ENCODE peak calls at places on chromosomes 4 and X, in seven cellular contexts. One of them, this sample, is unnamed. For H3K4me1, the result is how much of the 10 kb centered on the place peaks cover.

GRCh38 chrX:51802917-51803688 is 59.9 kb downstream of the GSPT2 start:
- DNase-seq in lung: peak
- DNase-seq in psoas muscle: peak
- DNase-seq in fibroblast of lung: peak
- DNase-seq in HCT116: peak
- DNase-seq in left lung: no peak
- DNase-seq in upper lobe of right lung: peak
- DNase-seq in this sample: no peak

GRCh38 chrX:20530319-20530979 is 263.7 kb upstream of the RPS6KA3 start:
- DNase-seq in lung: peak
- DNase-seq in psoas muscle: no peak
- DNase-seq in fibroblast of lung: peak
- DNase-seq in HCT116: peak
- DNase-seq in left lung: no peak
- DNase-seq in upper lobe of right lung: no peak
- DNase-seq in this sample: peak

GRCh38 chrX:47501226-47502071 is 18.4 kb upstream of the ZNF41 start:
- DNase-seq in lung: no peak
- DNase-seq in psoas muscle: no peak
- DNase-seq in fibroblast of lung: peak
- DNase-seq in HCT116: no peak
- DNase-seq in left lung: no peak
- DNase-seq in upper lobe of right lung: no peak
- DNase-seq in this sample: no peak

GRCh38 chr4:188161167-188161566 is 21.9 kb downstream of the TRIML1 start:
- DNase-seq in lung: no peak
- DNase-seq in psoas muscle: no peak
- DNase-seq in fibroblast of lung: no peak
- DNase-seq in HCT116: no peak
- DNase-seq in left lung: no peak
- DNase-seq in upper lobe of right lung: no peak
- DNase-seq in this sample: peak

GRCh38 chr4:71270901-71271300 is 67.9 kb upstream of the SLC4A4 start:
- DNase-seq in lung: no peak
- DNase-seq in psoas muscle: no peak
- DNase-seq in fibroblast of lung: no peak
- DNase-seq in HCT116: peak
- DNase-seq in left lung: no peak
- DNase-seq in upper lobe of right lung: no peak
- DNase-seq in this sample: no peak

GRCh38 chrX:1400049-1400448 is 8.1 kb upstream of the SLC25A6 start:
- DNase-seq in lung: no peak
- DNase-seq in psoas muscle: no peak
- DNase-seq in fibroblast of lung: no peak
- DNase-seq in HCT116: no peak
- DNase-seq in left lung: peak
- DNase-seq in upper lobe of right lung: peak
- DNase-seq in this sample: no peak

GRCh38 chrX:151538190-151539122 is 25.0 kb upstream of the PASD1 start:
- DNase-seq in lung: no peak
- DNase-seq in psoas muscle: no peak
- DNase-seq in fibroblast of lung: no peak
- DNase-seq in HCT116: no peak
- DNase-seq in left lung: no peak
- DNase-seq in upper lobe of right lung: no peak
- DNase-seq in this sample: no peak

GRCh38 chrX:150310881-150311280 is 52.2 kb upstream of the MAMLD1 start:
- DNase-seq in lung: no peak
- DNase-seq in psoas muscle: no peak
- DNase-seq in fibroblast of lung: no peak
- DNase-seq in HCT116: no peak
- DNase-seq in left lung: no peak
- DNase-seq in upper lobe of right lung: no peak
- DNase-seq in this sample: no peak

GRCh38 chr4:52841707-52842456 is 20.2 kb upstream of the RASL11B start:
- DNase-seq in lung: no peak
- DNase-seq in psoas muscle: no peak
- DNase-seq in fibroblast of lung: peak
- DNase-seq in HCT116: no peak
- DNase-seq in left lung: no peak
- DNase-seq in upper lobe of right lung: no peak
- DNase-seq in this sample: no peak

GRCh38 chr4:89254847-89255246 is 52.8 kb downstream of the GPRIN3 start:
- DNase-seq in lung: no peak
- DNase-seq in psoas muscle: no peak
- DNase-seq in fibroblast of lung: peak
- DNase-seq in HCT116: peak
- DNase-seq in left lung: no peak
- DNase-seq in upper lobe of right lung: no peak
- DNase-seq in this sample: no peak

GRCh38 chr4:151055539-151055938 is 40.5 kb upstream of the LRBA start:
- DNase-seq in lung: no peak
- DNase-seq in psoas muscle: no peak
- DNase-seq in fibroblast of lung: no peak
- DNase-seq in HCT116: no peak
- DNase-seq in left lung: no peak
- DNase-seq in upper lobe of right lung: no peak
- DNase-seq in this sample: no peak

GRCh38 chr4:100168521-100168920 is 21.7 kb downstream of the DDIT4L start:
- DNase-seq in lung: no peak
- DNase-seq in psoas muscle: no peak
- DNase-seq in fibroblast of lung: peak
- DNase-seq in HCT116: no peak
- DNase-seq in left lung: no peak
- DNase-seq in upper lobe of right lung: no peak
- DNase-seq in this sample: no peak

GRCh38 chrX:1443496-1444075 is 9.1 kb downstream of the ASMTL start:
- DNase-seq in lung: no peak
- DNase-seq in psoas muscle: no peak
- DNase-seq in fibroblast of lung: no peak
- DNase-seq in HCT116: no peak
- DNase-seq in left lung: no peak
- DNase-seq in upper lobe of right lung: peak
- DNase-seq in this sample: peak

GRCh38 chr4:134145369-134145768 is 56.2 kb downstream of the PABPC4L start:
- DNase-seq in lung: no peak
- DNase-seq in psoas muscle: no peak
- DNase-seq in fibroblast of lung: no peak
- DNase-seq in HCT116: no peak
- DNase-seq in left lung: no peak
- DNase-seq in upper lobe of right lung: no peak
- DNase-seq in this sample: no peak

GRCh38 chr4:71287305-71287704 is 51.5 kb upstream of the SLC4A4 start:
- DNase-seq in lung: no peak
- DNase-seq in psoas muscle: no peak
- DNase-seq in fibroblast of lung: no peak
- DNase-seq in HCT116: no peak
- DNase-seq in left lung: no peak
- DNase-seq in upper lobe of right lung: no peak
- DNase-seq in this sample: no peak

GRCh38 chr4:87659247-87659931 is 9.3 kb downstream of the DMP1 start:
- DNase-seq in lung: no peak
- DNase-seq in psoas muscle: no peak
- DNase-seq in fibroblast of lung: peak
- DNase-seq in HCT116: peak
- DNase-seq in left lung: no peak
- DNase-seq in upper lobe of right lung: no peak
- DNase-seq in this sample: no peak

GRCh38 chr4:111127842-111128241 is 505.0 kb upstream of the PITX2 start:
- DNase-seq in lung: no peak
- DNase-seq in psoas muscle: no peak
- DNase-seq in fibroblast of lung: no peak
- DNase-seq in HCT116: no peak
- DNase-seq in left lung: no peak
- DNase-seq in upper lobe of right lung: no peak
- DNase-seq in this sample: no peak

GRCh38 chr4:31088600-31089230 is 368.5 kb downstream of the PCDH7 start:
- DNase-seq in lung: no peak
- DNase-seq in psoas muscle: no peak
- DNase-seq in fibroblast of lung: peak
- DNase-seq in HCT116: peak
- DNase-seq in left lung: no peak
- DNase-seq in upper lobe of right lung: no peak
- DNase-seq in this sample: no peak

GRCh38 chr4:37873383-37873782 is 17.5 kb upstream of the TBC1D1 start:
- DNase-seq in lung: no peak
- DNase-seq in psoas muscle: no peak
- DNase-seq in fibroblast of lung: peak
- DNase-seq in HCT116: no peak
- DNase-seq in left lung: no peak
- DNase-seq in upper lobe of right lung: no peak
- DNase-seq in this sample: no peak

GRCh38 chr4:107213410-107213809 is 177.3 kb upstream of the DKK2 start:
- DNase-seq in lung: no peak
- DNase-seq in psoas muscle: no peak
- DNase-seq in fibroblast of lung: peak
- DNase-seq in HCT116: no peak
- DNase-seq in left lung: no peak
- DNase-seq in upper lobe of right lung: no peak
- DNase-seq in this sample: no peak

GRCh38 chr4:8319061-8319460 is 49.5 kb downstream of the HTRA3 start:
- DNase-seq in lung: no peak
- DNase-seq in psoas muscle: no peak
- DNase-seq in fibroblast of lung: no peak
- DNase-seq in HCT116: no peak
- DNase-seq in left lung: no peak
- DNase-seq in upper lobe of right lung: no peak
- DNase-seq in this sample: peak

GRCh38 chrX:1506916-1507315 is 30.1 kb downstream of the P2RY8 start:
- DNase-seq in lung: no peak
- DNase-seq in psoas muscle: no peak
- DNase-seq in fibroblast of lung: no peak
- DNase-seq in HCT116: no peak
- DNase-seq in left lung: no peak
- DNase-seq in upper lobe of right lung: peak
- DNase-seq in this sample: no peak

GRCh38 chr4:168852387-168852786 is 157.7 kb downstream of the CBR4 start:
- DNase-seq in lung: no peak
- DNase-seq in psoas muscle: no peak
- DNase-seq in fibroblast of lung: no peak
- DNase-seq in HCT116: no peak
- DNase-seq in left lung: no peak
- DNase-seq in upper lobe of right lung: no peak
- DNase-seq in this sample: no peak
- H3K4me1 ChIP-seq in lung: under half
- H3K4me1 ChIP-seq in psoas muscle: half or more
- H3K4me1 ChIP-seq in fibroblast of lung: under half
- H3K4me1 ChIP-seq in HCT116: under half
- H3K4me1 ChIP-seq in left lung: under half
- H3K4me1 ChIP-seq in upper lobe of right lung: under half
- H3K4me1 ChIP-seq in this sample: half or more

DNA sequence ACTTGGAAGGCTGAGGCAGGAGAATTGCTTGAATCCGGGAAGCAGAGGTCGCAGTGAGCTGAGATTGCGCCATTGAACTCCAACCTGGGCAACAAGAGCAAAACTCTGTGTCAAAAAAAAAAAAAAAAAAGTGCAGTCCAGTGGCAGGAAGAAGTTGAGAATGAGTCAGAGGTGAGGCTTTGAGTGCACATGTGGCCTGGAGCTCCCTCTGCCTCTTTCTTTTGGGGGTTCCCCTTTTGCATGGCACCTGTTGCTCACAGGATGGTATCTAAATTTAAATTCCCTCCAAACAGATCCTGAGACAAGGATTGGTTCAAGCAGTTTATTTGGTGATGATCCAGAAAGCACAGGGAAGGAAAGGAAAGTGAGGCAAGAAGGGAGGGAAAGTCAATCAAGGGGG is 151.4 kb upstream of the STX18 start:
- DNase-seq in lung: no peak
- DNase-seq in psoas muscle: no peak
- DNase-seq in fibroblast of lung: peak
- DNase-seq in HCT116: no peak
- DNase-seq in left lung: no peak
- DNase-seq in upper lobe of right lung: no peak
- DNase-seq in this sample: no peak
- TF ChIP-seq CTCF in lung: no peak
- TF ChIP-seq CTCF in psoas muscle: no peak
- TF ChIP-seq CTCF in fibroblast of lung: no peak
- TF ChIP-seq CTCF in HCT116: no peak
- TF ChIP-seq CTCF in left lung: no peak
- TF ChIP-seq CTCF in upper lobe of right lung: no peak
- TF ChIP-seq CTCF in this sample: no peak

GRCh38 chr4:10114147-10114546 is 2.5 kb downstream of the WDR1 start:
- DNase-seq in lung: no peak
- DNase-seq in psoas muscle: no peak
- DNase-seq in fibroblast of lung: no peak
- DNase-seq in HCT116: no peak
- DNase-seq in left lung: no peak
- DNase-seq in upper lobe of right lung: no peak
- DNase-seq in this sample: no peak

GRCh38 chr4:10113362-10114047 is 3.1 kb downstream of the WDR1 start:
- DNase-seq in lung: no peak
- DNase-seq in psoas muscle: no peak
- DNase-seq in fibroblast of lung: no peak
- DNase-seq in HCT116: no peak
- DNase-seq in left lung: no peak
- DNase-seq in upper lobe of right lung: no peak
- DNase-seq in this sample: no peak

GRCh38 chr4:10114607-10115006 is 2.0 kb downstream of the WDR1 start:
- DNase-seq in lung: no peak
- DNase-seq in psoas muscle: no peak
- DNase-seq in fibroblast of lung: no peak
- DNase-seq in HCT116: no peak
- DNase-seq in left lung: no peak
- DNase-seq in upper lobe of right lung: no peak
- DNase-seq in this sample: no peak

GRCh38 chr4:10111067-10111801 is 5.4 kb downstream of the WDR1 start:
- DNase-seq in lung: no peak
- DNase-seq in psoas muscle: no peak
- DNase-seq in fibroblast of lung: no peak
- DNase-seq in HCT116: no peak
- DNase-seq in left lung: no peak
- DNase-seq in upper lobe of right lung: no peak
- DNase-seq in this sample: no peak

GRCh38 chr4:10112658-10113284 is 3.8 kb downstream of the WDR1 start:
- DNase-seq in lung: no peak
- DNase-seq in psoas muscle: no peak
- DNase-seq in fibroblast of lung: no peak
- DNase-seq in HCT116: no peak
- DNase-seq in left lung: no peak
- DNase-seq in upper lobe of right lung: no peak
- DNase-seq in this sample: no peak
- H3K4me1 ChIP-seq in lung: under half
- H3K4me1 ChIP-seq in psoas muscle: half or more
- H3K4me1 ChIP-seq in fibroblast of lung: under half
- H3K4me1 ChIP-seq in HCT116: under half
- H3K4me1 ChIP-seq in left lung: under half
- H3K4me1 ChIP-seq in upper lobe of right lung: half or more
- H3K4me1 ChIP-seq in this sample: half or more

GRCh38 chr4:18014269-18014668 is 7.3 kb downstream of the LCORL start:
- DNase-seq in lung: no peak
- DNase-seq in psoas muscle: no peak
- DNase-seq in fibroblast of lung: no peak
- DNase-seq in HCT116: no peak
- DNase-seq in left lung: no peak
- DNase-seq in upper lobe of right lung: no peak
- DNase-seq in this sample: no peak

GRCh38 chr4:18012807-18013462 is 8.6 kb downstream of the LCORL start:
- DNase-seq in lung: no peak
- DNase-seq in psoas muscle: no peak
- DNase-seq in fibroblast of lung: no peak
- DNase-seq in HCT116: no peak
- DNase-seq in left lung: no peak
- DNase-seq in upper lobe of right lung: no peak
- DNase-seq in this sample: no peak

GRCh38 chr4:18007625-18008024 is 13.9 kb downstream of the LCORL start:
- DNase-seq in lung: no peak
- DNase-seq in psoas muscle: no peak
- DNase-seq in fibroblast of lung: no peak
- DNase-seq in HCT116: no peak
- DNase-seq in left lung: no peak
- DNase-seq in upper lobe of right lung: no peak
- DNase-seq in this sample: no peak

GRCh38 chr4:18012115-18012806 is 9.3 kb downstream of the LCORL start:
- DNase-seq in lung: no peak
- DNase-seq in psoas muscle: no peak
- DNase-seq in fibroblast of lung: peak
- DNase-seq in HCT116: no peak
- DNase-seq in left lung: no peak
- DNase-seq in upper lobe of right lung: no peak
- DNase-seq in this sample: no peak
- TF ChIP-seq CTCF in lung: no peak
- TF ChIP-seq CTCF in psoas muscle: no peak
- TF ChIP-seq CTCF in fibroblast of lung: no peak
- TF ChIP-seq CTCF in HCT116: no peak
- TF ChIP-seq CTCF in left lung: no peak
- TF ChIP-seq CTCF in upper lobe of right lung: no peak
- TF ChIP-seq CTCF in this sample: no peak

This sample was measured in tibial artery.